ENCODE peak calls at places on chromosome 16, in nine cellular contexts. One of them, this sample, is unnamed.

GRCh38 chr16:143047-143446 is 4.6 kb upstream of the NPRL3 start:
- DNase-seq in H1: no peak
- DNase-seq in HepG2: no peak
- DNase-seq in sigmoid colon: no peak
- DNase-seq in transverse colon: no peak
- DNase-seq in suprapubic skin: no peak
- DNase-seq in GM12878: no peak
- DNase-seq in stomach: no peak
- DNase-seq in K562: peak
- DNase-seq in this sample: no peak

GRCh38 chr16:57127037-57127763 is 34.8 kb downstream of the CPNE2 start:
- DNase-seq in H1: no peak
- DNase-seq in HepG2: no peak
- DNase-seq in sigmoid colon: no peak
- DNase-seq in transverse colon: no peak
- DNase-seq in suprapubic skin: no peak
- DNase-seq in GM12878: peak
- DNase-seq in stomach: no peak
- DNase-seq in K562: peak
- DNase-seq in this sample: no peak

GRCh38 chr16:64434526-64435069 is 687.3 kb downstream of the CDH11 start:
- DNase-seq in H1: no peak
- DNase-seq in HepG2: no peak
- DNase-seq in sigmoid colon: no peak
- DNase-seq in transverse colon: no peak
- DNase-seq in suprapubic skin: no peak
- DNase-seq in GM12878: no peak
- DNase-seq in stomach: no peak
- DNase-seq in K562: no peak
- DNase-seq in this sample: no peak

GRCh38 chr16:66569827-66570405 is 3.7 kb downstream of the CMTM1 start:
- DNase-seq in H1: no peak
- DNase-seq in HepG2: no peak
- DNase-seq in sigmoid colon: no peak
- DNase-seq in transverse colon: no peak
- DNase-seq in suprapubic skin: no peak
- DNase-seq in GM12878: no peak
- DNase-seq in stomach: no peak
- DNase-seq in K562: no peak
- DNase-seq in this sample: no peak

GRCh38 chr16:89050119-89050867 is 43.4 kb upstream of the ACSF3 start:
- DNase-seq in H1: no peak
- DNase-seq in HepG2: no peak
- DNase-seq in sigmoid colon: no peak
- DNase-seq in transverse colon: no peak
- DNase-seq in suprapubic skin: no peak
- DNase-seq in GM12878: no peak
- DNase-seq in stomach: no peak
- DNase-seq in K562: no peak
- DNase-seq in this sample: no peak

GRCh38 chr16:21590791-21591190 is 8.6 kb upstream of the METTL9 start:
- DNase-seq in H1: no peak
- DNase-seq in HepG2: no peak
- DNase-seq in sigmoid colon: no peak
- DNase-seq in transverse colon: no peak
- DNase-seq in suprapubic skin: no peak
- DNase-seq in GM12878: no peak
- DNase-seq in stomach: no peak
- DNase-seq in K562: no peak
- DNase-seq in this sample: no peak

GRCh38 chr16:78240459-78241222 is 141.2 kb downstream of the WWOX start:
- DNase-seq in H1: no peak
- DNase-seq in HepG2: peak
- DNase-seq in sigmoid colon: no peak
- DNase-seq in transverse colon: no peak
- DNase-seq in suprapubic skin: no peak
- DNase-seq in GM12878: no peak
- DNase-seq in stomach: peak
- DNase-seq in K562: no peak
- DNase-seq in this sample: peak

GRCh38 chr16:54647731-54648221 is 282.9 kb upstream of the IRX5 start:
- DNase-seq in H1: no peak
- DNase-seq in HepG2: no peak
- DNase-seq in sigmoid colon: no peak
- DNase-seq in transverse colon: no peak
- DNase-seq in suprapubic skin: no peak
- DNase-seq in GM12878: no peak
- DNase-seq in stomach: no peak
- DNase-seq in K562: no peak
- DNase-seq in this sample: no peak

GRCh38 chr16:19542138-19542821 is 13.2 kb upstream of the VPS35L start:
- DNase-seq in H1: no peak
- DNase-seq in HepG2: peak
- DNase-seq in sigmoid colon: no peak
- DNase-seq in transverse colon: no peak
- DNase-seq in suprapubic skin: no peak
- DNase-seq in GM12878: no peak
- DNase-seq in stomach: no peak
- DNase-seq in K562: no peak
- DNase-seq in this sample: no peak

GRCh38 chr16:80274576-80275191 is 266.1 kb upstream of the DYNLRB2 start:
- DNase-seq in H1: no peak
- DNase-seq in HepG2: no peak
- DNase-seq in sigmoid colon: no peak
- DNase-seq in transverse colon: no peak
- DNase-seq in suprapubic skin: no peak
- DNase-seq in GM12878: no peak
- DNase-seq in stomach: no peak
- DNase-seq in K562: no peak
- DNase-seq in this sample: no peak

GRCh38 chr16:1787322-1788094 is 4.7 kb downstream of the NUBP2 start:
- DNase-seq in H1: no peak
- DNase-seq in HepG2: no peak
- DNase-seq in sigmoid colon: no peak
- DNase-seq in transverse colon: no peak
- DNase-seq in suprapubic skin: no peak
- DNase-seq in GM12878: no peak
- DNase-seq in stomach: no peak
- DNase-seq in K562: no peak
- DNase-seq in this sample: no peak

GRCh38 chr16:67968440-67969285 is at the start of gene SLC12A4:
- DNase-seq in H1: no peak
- DNase-seq in HepG2: peak
- DNase-seq in sigmoid colon: peak
- DNase-seq in transverse colon: peak
- DNase-seq in suprapubic skin: peak
- DNase-seq in GM12878: no peak
- DNase-seq in stomach: peak
- DNase-seq in K562: peak
- DNase-seq in this sample: no peak

GRCh38 chr16:87930456-87930855 is 5.9 kb downstream of the CA5A start:
- DNase-seq in H1: no peak
- DNase-seq in HepG2: peak
- DNase-seq in sigmoid colon: no peak
- DNase-seq in transverse colon: no peak
- DNase-seq in suprapubic skin: no peak
- DNase-seq in GM12878: no peak
- DNase-seq in stomach: no peak
- DNase-seq in K562: peak
- DNase-seq in this sample: no peak

DNA sequence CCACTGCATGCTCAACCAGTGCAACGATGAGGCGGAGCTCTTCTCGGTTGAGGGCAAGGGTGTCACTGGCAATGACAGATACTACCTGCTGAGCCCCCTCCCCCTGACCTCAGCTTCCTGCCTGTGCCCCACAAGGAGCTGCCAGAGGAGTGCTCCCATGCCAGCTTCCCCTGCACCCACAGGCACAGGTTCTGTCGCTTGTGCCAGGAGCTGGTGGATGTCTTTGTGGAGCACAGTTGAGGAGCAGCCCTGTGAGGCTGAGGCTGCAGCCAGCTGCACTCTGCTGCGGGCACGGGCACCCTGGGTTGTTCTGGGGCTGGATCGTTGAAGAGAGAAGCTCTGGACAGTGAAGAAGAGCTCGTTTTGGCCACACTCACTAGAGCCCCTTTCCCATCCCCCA is 165.3 kb upstream of the ZNF267 start:
- DNase-seq in H1: no peak
- DNase-seq in HepG2: no peak
- DNase-seq in sigmoid colon: no peak
- DNase-seq in transverse colon: no peak
- DNase-seq in suprapubic skin: no peak
- DNase-seq in GM12878: no peak
- DNase-seq in stomach: no peak
- DNase-seq in K562: no peak
- DNase-seq in this sample: no peak
- TF ChIP-seq EP300 in H1: no peak
- TF ChIP-seq EP300 in HepG2: no peak
- TF ChIP-seq EP300 in sigmoid colon: no peak
- TF ChIP-seq EP300 in transverse colon: no peak
- TF ChIP-seq EP300 in suprapubic skin: no peak
- TF ChIP-seq EP300 in GM12878: no peak
- TF ChIP-seq EP300 in stomach: no peak
- TF ChIP-seq EP300 in K562: no peak
- TF ChIP-seq EP300 in this sample: no peak

DNA sequence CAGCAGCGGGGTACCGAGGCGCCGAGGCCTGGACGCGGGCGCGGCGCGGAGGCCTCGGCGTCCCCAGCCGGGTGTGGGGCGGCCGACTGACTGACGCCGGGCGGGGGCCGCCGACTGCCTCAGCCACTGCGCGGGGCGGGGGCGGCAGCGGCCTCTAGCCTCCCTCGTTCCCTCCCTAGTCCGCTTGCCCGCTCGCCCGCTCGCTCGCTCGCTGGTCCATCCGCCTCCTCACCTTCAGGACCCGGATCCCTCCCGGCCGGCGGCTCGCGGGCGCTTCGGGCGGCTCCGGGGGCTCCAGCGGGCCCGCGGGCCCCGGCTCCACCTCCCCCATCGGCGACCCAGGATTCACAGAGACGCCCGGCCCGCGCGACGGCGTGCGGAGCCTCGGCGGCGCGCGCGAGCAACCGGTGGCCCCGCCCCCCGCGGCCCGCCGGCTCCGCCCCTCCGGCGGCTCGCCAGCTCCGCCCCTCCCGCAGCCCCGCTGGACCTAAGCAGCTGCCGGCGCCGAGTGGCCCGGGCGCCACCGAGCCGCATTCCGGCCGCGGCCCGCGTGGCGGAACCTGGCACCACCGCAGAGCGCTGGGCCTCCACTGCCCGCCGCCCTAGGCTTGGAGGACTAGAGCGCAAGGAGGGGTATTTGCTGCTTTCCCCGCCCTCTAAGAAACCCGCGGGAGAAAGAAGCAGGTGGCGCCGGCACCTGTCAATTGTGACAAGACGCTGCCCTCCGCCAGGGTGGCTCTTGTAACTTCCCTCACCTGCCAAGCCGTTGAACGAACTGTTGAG is 773 bp downstream of the PHLPP2 start:
- DNase-seq in H1: peak
- DNase-seq in HepG2: peak
- DNase-seq in sigmoid colon: peak
- DNase-seq in transverse colon: peak
- DNase-seq in suprapubic skin: peak
- DNase-seq in GM12878: no peak
- DNase-seq in stomach: peak
- DNase-seq in K562: peak
- DNase-seq in this sample: no peak
- TF ChIP-seq POLR2AphosphoS5 in H1: peak
- TF ChIP-seq POLR2AphosphoS5 in HepG2: peak
- TF ChIP-seq POLR2AphosphoS5 in sigmoid colon: no peak
- TF ChIP-seq POLR2AphosphoS5 in transverse colon: peak
- TF ChIP-seq POLR2AphosphoS5 in suprapubic skin: no peak
- TF ChIP-seq POLR2AphosphoS5 in GM12878: no peak
- TF ChIP-seq POLR2AphosphoS5 in stomach: peak
- TF ChIP-seq POLR2AphosphoS5 in K562: peak
- TF ChIP-seq POLR2AphosphoS5 in this sample: no peak

DNA sequence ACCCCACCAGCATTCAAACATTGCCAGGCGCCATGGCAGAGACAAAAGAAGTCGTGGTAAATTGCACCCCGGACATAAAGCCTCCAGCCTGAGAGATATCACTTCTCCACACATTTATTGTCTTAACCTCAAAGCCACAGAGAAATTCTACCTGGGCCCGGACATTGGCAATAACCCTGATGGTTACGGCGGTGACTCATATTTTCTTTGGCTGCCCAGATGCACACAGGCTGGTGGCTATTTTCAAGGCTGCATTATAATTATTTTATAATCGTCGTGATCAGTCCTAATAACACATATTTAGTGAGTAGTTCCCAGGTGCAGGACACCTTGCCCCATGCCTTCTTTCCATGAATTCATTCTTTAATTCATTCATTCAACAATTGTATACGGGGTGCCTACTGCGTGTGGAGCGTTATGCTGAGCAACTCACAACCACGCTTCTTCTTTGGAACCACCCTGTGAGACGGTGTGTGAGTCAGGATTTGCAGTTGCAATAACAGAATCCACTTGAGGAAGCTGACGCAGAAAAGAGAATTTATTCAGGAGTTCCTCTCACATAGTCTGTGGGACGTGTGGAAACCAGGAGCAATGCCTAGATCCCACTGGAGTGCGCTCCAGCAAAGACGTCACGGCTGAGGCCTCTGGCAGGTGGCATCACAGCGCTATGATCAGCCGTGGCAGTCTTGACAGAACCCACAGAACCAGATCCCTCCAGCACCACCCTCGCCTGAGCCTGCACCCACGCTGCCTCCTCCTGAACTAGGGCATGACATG is 245.7 kb downstream of the FOXL1 start:
- DNase-seq in H1: no peak
- DNase-seq in HepG2: no peak
- DNase-seq in sigmoid colon: no peak
- DNase-seq in transverse colon: no peak
- DNase-seq in suprapubic skin: no peak
- DNase-seq in GM12878: no peak
- DNase-seq in stomach: no peak
- DNase-seq in K562: no peak
- DNase-seq in this sample: no peak
- H3K27ac ChIP-seq in H1: no peak
- H3K27ac ChIP-seq in HepG2: no peak
- H3K27ac ChIP-seq in sigmoid colon: no peak
- H3K27ac ChIP-seq in transverse colon: no peak
- H3K27ac ChIP-seq in suprapubic skin: peak
- H3K27ac ChIP-seq in GM12878: no peak
- H3K27ac ChIP-seq in stomach: no peak
- H3K27ac ChIP-seq in K562: no peak
- H3K27ac ChIP-seq in this sample: no peak

DNA sequence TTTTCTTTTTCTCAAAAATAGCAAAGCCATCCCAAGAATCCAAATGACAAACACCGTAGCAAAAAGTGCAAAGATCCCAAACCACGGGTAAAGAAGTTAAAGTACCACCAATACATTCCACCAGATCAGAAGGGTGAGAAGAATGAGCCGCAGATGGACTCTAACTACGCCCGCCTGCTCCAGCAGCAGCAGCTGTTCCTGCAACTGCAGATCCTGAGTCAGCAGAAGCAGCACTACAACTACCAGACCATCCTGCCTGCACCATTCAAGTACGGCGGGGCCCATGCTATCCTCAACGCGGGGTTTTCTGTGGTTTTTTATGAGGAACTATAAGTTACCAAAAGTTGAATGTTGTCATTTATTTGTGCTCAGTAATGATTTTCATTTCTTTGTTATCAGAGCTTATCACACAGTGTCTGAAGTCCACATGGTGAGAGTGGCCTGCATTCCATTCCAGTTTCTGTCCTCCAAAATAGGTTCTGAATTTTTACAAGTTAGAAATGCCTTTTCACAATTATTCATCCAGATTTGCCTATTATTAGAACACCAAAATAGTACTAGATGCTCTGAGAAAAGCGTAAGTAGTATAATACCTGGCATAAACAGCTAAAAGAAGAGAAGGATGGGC is 169.2 kb downstream of the MRTFB start:
- DNase-seq in H1: no peak
- DNase-seq in HepG2: peak
- DNase-seq in sigmoid colon: no peak
- DNase-seq in transverse colon: no peak
- DNase-seq in suprapubic skin: no peak
- DNase-seq in GM12878: no peak
- DNase-seq in stomach: no peak
- DNase-seq in K562: no peak
- DNase-seq in this sample: no peak
- TF ChIP-seq EP300 in H1: no peak
- TF ChIP-seq EP300 in HepG2: no peak
- TF ChIP-seq EP300 in sigmoid colon: no peak
- TF ChIP-seq EP300 in transverse colon: no peak
- TF ChIP-seq EP300 in suprapubic skin: no peak
- TF ChIP-seq EP300 in GM12878: no peak
- TF ChIP-seq EP300 in stomach: no peak
- TF ChIP-seq EP300 in K562: no peak
- TF ChIP-seq EP300 in this sample: no peak

This sample was measured in esophagus muscularis mucosa.